ENCODE peak calls at places on chromosomes 4 and X, in nine cellular contexts. M is HepG2, U is HCT116, R is K562, X is A549, S is SK-N-SH, E is endothelial cell of umbilical vein, W is H1, L is GM12878. K is an unnamed sample.
A peak's percentile ranks its signal among the peaks of the same experiment; 100 is the strongest.

GRCh38 chr4:138405934-138406567 is 163.9 kb upstream of the SLC7A11 start:
- DNase-seq in M (no peak), E (no peak), X (no peak), S (no peak), W (no peak), R (no peak), L (peak; percentile 42), U (no peak), K (peak; percentile 92)

GRCh38 chr4:177339794-177340374 is 30.2 kb downstream of the NEIL3 start:
- DNase-seq in U (peak; percentile 4), X (peak; percentile 26), W (no peak), M (peak; percentile 29), R (peak; percentile 26), L (peak; percentile 4), E (peak; percentile 57), S (peak; percentile 45), K (peak; percentile 54)

GRCh38 chrX:12405306-12405705 is 267.0 kb downstream of the FRMPD4 start:
- DNase-seq in S (no peak), W (no peak), U (no peak), R (no peak), E (no peak), L (no peak), X (no peak), M (no peak), K (no peak)

GRCh38 chr4:86950835-86951525 is 16.2 kb downstream of the AFF1 start:
- DNase-seq in S (no peak), X (no peak), U (no peak), R (peak; percentile 55), W (no peak), L (no peak), E (no peak), M (no peak), K (no peak)

GRCh38 chr4:88697588-88698329 is at the start of gene NAP1L5:
- DNase-seq in M (no peak), W (peak; percentile 65), S (peak; percentile 76), U (peak; percentile 13), L (peak; percentile 7), E (peak; percentile 64), X (peak; percentile 50), R (peak; percentile 74), K (peak; percentile 55)

GRCh38 chr4:131063878-131064277 is 1967.9 kb downstream of the C4orf33 start:
- DNase-seq in L (no peak), X (no peak), E (no peak), M (no peak), W (no peak), U (no peak), S (no peak), R (no peak), K (no peak)

GRCh38 chrX:75278991-75279390 is 5.1 kb downstream of the UPRT start:
- DNase-seq in E (no peak), X (no peak), U (no peak), M (no peak), W (no peak), R (no peak), L (no peak), S (no peak), K (no peak)

GRCh38 chr4:69156913-69157312 is 57.6 kb downstream of the UGT2B11 start:
- DNase-seq in L (no peak), U (peak; percentile 7), S (no peak), M (peak; percentile 9), R (peak; percentile 9), X (peak; percentile 4), W (peak; percentile 51), E (peak; percentile 6), K (no peak)

GRCh38 chr4:118846981-118847380 is 11.1 kb upstream of the SEC24D start:
- DNase-seq in L (no peak), S (no peak), X (no peak), E (no peak), R (no peak), U (no peak), W (no peak), M (no peak), K (no peak)

GRCh38 chr4:118850813-118851173 is 14.9 kb upstream of the SEC24D start:
- DNase-seq in E (no peak), U (no peak), X (no peak), L (no peak), R (no peak), M (no peak), S (no peak), W (no peak), K (no peak)

GRCh38 chr4:118848242-118848641 is 12.3 kb upstream of the SEC24D start:
- DNase-seq in W (no peak), X (no peak), M (no peak), S (no peak), R (no peak), U (no peak), E (no peak), L (no peak), K (no peak)

GRCh38 chr4:118848901-118849300 is 13.0 kb upstream of the SEC24D start:
- DNase-seq in S (no peak), L (no peak), E (no peak), U (no peak), M (no peak), X (no peak), W (no peak), R (no peak), K (no peak)

DNA sequence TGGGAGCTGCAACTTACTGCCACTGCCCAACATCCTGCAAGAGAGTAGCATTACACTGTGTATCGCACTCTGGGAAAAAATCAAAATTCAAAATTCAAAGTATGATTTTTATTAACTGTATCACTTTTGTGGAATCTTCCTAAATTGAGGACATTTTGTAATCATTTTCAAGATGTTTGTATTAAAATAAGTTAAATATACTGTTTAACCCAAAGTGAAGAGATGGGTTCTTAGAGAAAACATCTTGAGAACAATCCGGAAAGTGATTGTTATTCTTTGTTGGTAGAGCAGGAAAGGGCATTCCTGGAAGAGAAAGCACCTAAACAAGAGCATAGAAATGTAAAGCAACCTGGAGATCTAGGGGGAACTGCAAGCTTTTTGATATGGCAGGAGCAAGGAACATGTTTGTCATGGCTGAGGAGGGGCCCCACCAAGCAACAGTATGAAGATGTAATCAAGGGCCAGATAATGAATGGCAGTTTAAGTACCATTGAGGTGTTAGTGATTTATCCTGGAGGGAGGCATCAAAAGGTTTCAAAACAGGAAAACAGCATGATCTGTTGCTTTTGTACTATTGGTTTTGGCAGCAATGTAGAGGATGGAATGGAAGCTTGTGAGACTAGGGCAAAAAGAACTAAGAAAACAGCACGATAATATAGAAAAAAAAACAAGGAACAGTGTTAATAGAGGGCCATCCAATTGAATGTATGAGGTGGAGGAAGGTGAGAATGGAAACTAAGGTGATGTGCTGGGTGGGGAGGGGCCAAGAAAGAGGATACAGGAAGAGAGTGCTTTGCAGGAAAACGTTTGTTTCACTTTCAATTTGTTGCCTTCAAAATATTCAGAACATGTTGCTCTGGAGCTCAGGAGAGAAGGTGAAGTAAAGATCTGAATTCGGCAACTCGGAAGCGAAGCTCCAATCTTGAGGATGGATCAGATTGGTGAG is 14.2 kb upstream of the SEC24D start:
- DNase-seq in U (no peak), L (no peak), E (peak; percentile 44), R (no peak), X (no peak), M (no peak), S (no peak), W (no peak), K (peak; percentile 43)
- H3K4me3 ChIP-seq in U (no peak overlapping the region), L (peak overlapping the region; percentile 76), E (peak overlapping the region; percentile 41), R (no peak overlapping the region), X (no peak overlapping the region), M (peak overlapping the region; percentile 5), S (peak overlapping the region; percentile 9), W (peak overlapping the region; percentile 54), K (peak overlapping the region; percentile 61)

DNA sequence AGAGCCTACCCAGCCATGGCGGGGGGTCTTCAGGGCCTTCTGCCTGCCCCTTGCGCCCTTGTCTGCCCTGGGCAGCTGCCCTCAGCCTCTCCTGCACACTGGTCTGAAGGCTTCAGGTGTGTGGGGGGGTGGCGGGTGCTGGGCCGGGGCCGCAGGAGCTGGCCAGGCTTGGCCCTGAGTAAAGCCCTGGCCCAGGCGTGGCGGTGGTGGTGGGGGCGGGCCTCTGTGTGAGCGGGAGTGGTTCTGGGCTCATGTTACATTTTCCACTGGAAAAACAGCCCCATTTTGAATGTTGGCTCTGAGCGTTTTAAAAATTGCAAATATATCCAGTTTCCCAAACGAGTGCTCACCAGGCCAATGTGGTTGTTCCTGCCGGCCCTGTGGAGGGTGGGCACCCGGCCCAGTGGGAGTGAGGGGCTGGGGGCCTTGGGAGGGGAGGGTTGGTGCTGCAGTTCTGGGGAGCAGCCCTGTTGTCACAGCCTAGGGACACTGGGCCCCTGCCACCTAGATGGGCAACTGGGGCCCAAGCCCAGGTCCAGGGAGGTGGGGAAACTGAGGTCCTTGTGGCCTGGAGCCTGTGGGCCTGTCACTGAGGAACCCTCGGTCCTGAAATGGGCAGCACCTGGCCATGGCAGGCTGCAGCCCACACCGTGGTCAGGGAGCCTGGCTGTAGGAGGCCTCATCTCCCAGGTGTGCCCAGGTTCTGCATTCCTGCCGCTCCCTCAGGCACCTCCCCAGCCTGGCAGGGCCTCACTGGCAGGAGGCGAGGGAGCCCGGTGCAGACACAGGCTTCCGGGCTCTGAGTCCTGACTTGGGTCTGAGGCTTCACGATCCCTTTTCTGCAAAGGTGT is 28.3 kb downstream of the FGFRL1 start:
- DNase-seq in S (no peak), W (no peak), E (no peak), L (no peak), U (no peak), M (no peak), R (peak; percentile 81), X (no peak), K (no peak)
- TF ChIP-seq MAX in S (no peak), W (no peak), E (no peak), L (no peak), U (no peak), M (no peak), R (no peak), X (no peak), K (no peak)

GRCh38 chr4:107037188-107037587 is 1.1 kb upstream of the DKK2 start:
- DNase-seq in R (peak; percentile 1), U (no peak), S (peak; percentile 67), X (no peak), E (peak; percentile 43), L (no peak), M (no peak), W (peak; percentile 81), K (no peak)
- TF ChIP-seq CTCF in R (no peak), U (peak; percentile 14), S (peak; percentile 81), X (no peak), E (peak; percentile 77), L (peak; percentile 27), M (peak; percentile 63), W (peak; percentile 74), K (no peak)

GRCh38 chrX:137051978-137052640 is 18.3 kb upstream of the GPR101 start:
- DNase-seq in E (peak; percentile 41), R (peak; percentile 74), W (peak; percentile 88), S (peak; percentile 88), L (peak; percentile 1), M (peak; percentile 21), U (peak; percentile 12), X (peak; percentile 49), K (peak; percentile 64)

GRCh38 chrX:137058339-137059127 is 24.7 kb upstream of the GPR101 start:
- DNase-seq in W (no peak), X (no peak), S (no peak), U (no peak), R (no peak), E (no peak), M (no peak), L (no peak), K (no peak)

DNA sequence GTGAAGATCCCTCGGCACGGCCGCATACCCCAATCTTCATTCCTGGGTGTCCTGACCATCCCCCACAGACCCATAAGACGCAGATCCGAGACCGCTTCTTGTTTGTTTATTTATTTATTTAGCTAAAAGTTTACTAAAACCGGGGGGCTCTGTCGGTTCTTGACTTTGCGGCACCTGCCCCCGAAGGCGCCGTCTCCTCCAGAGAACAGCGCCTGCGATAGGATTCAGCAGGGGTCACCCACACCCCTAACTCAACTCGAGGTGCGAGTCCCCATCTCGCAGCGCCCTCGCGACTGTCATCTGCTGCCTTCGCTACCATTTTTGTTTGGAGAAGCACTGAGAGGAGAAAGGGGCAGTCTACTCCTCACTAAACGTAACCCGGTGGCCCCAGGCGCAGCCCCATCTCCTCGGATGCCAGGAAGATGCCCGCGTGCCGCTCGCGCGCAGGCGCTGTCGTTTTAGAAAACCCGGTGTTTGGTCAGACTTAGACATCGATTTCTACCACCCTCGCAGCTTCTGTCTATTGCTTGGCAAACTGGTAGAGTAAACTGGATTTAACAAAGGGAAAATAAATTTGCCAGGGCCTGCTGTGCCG is 18.9 kb upstream of the GPR101 start:
- DNase-seq in W (no peak), X (no peak), E (no peak), U (no peak), M (no peak), R (no peak), S (peak; percentile 35), L (no peak), K (no peak)
- H3K4me3 ChIP-seq in W (peak overlapping the region; percentile 25), X (peak overlapping the region; percentile 51), E (peak overlapping the region; percentile 23), U (no peak overlapping the region), M (no peak overlapping the region), R (peak overlapping the region; percentile 27), S (peak overlapping the region; percentile 47), L (peak overlapping the region; percentile 53), K (no peak overlapping the region)

K was measured in NB4.